ENCODE peak calls at places on chromosomes 16 and 17, in six cellular contexts. F is activated T-cell treated with anti-CD3 and anti-CD28 coated beads for 1 hour; T is endodermal cell; M is neural progenitor cell; K is stimulated activated CD8-positive, alpha-beta memory T cell treated with anti-CD3 and anti-CD28 coated beads, Interleukin-15, amount 100 ng/mL, for 48 hours; E is RCC 7860. C is an unnamed sample.

GRCh38 chr16:26186221-26186620 is 494.5 kb downstream of the HS3ST4 start:
- DNase-seq in T (no peak), E (no peak), K (no peak), F (no peak), M (no peak), C (no peak)

GRCh38 chr17:67289174-67289876 is 44.3 kb upstream of the HELZ start:
- DNase-seq in M (no peak), F (no peak), T (peak; percentile 74), K (no peak), E (no peak), C (peak; percentile 41)

GRCh38 chr16:67311607-67312449 is 14.7 kb downstream of the KCTD19 start:
- DNase-seq in E (peak; percentile 99), F (no peak), T (no peak), M (no peak), K (peak; percentile 80), C (no peak)

GRCh38 chr16:255183-255582 is 20.6 kb downstream of the RGS11 start:
- DNase-seq in M (no peak), F (no peak), K (no peak), E (no peak), T (no peak), C (no peak)

GRCh38 chr16:35196313-35196712 is 1736.9 kb downstream of the TP53TG3F start:
- DNase-seq in F (no peak), K (no peak), M (no peak), E (no peak), T (no peak), C (no peak)

GRCh38 chr16:82368041-82368440 is 198.0 kb upstream of the MPHOSPH6 start:
- DNase-seq in K (no peak), T (peak; percentile 76), F (no peak), E (no peak), M (peak; percentile 52), C (peak; percentile 55)

GRCh38 chr17:79191270-79191934 is 116.8 kb downstream of the ENGASE start:
- DNase-seq in M (peak; percentile 78), K (no peak), E (no peak), T (peak; percentile 71), F (no peak), C (no peak)

GRCh38 chr16:84314373-84314772 is 19.7 kb downstream of the WFDC1 start:
- DNase-seq in F (no peak), T (peak; percentile 38), M (no peak), K (no peak), E (no peak), C (no peak)

GRCh38 chr17:82200743-82201497 is 11.7 kb downstream of the CCDC57 start:
- DNase-seq in F (peak; percentile 38), E (no peak), M (no peak), K (peak; percentile 68), T (no peak), C (no peak)

GRCh38 chr16:627458-628239 is 3.1 kb upstream of the WFIKKN1 start:
- DNase-seq in K (no peak), M (no peak), T (no peak), F (no peak), E (peak; percentile 89), C (peak; percentile 33)

GRCh38 chr16:8346291-8346690 is 244.0 kb downstream of the TMEM114 start:
- DNase-seq in E (no peak), F (no peak), M (peak; percentile 77), T (peak; percentile 73), K (no peak), C (no peak)

GRCh38 chr17:16463341-16464000 is 28.5 kb downstream of the LRRC75A start:
- DNase-seq in E (no peak), M (no peak), F (no peak), T (peak; percentile 76), K (no peak), C (peak; percentile 66)

GRCh38 chr16:85306071-85306792 is 194.0 kb upstream of the CIBAR2 start:
- DNase-seq in F (peak; percentile 66), T (peak; percentile 76), K (peak; percentile 69), M (peak; percentile 54), E (peak; percentile 51), C (peak; percentile 60)

GRCh38 chr17:76000016-76000754 is 470 bp upstream of the CDK3 start:
- DNase-seq in M (peak; percentile 75), K (peak; percentile 40), F (peak; percentile 63), T (peak; percentile 98), E (peak; percentile 20), C (peak; percentile 93)

GRCh38 chr17:42284566-42284965 is 3.7 kb upstream of the STAT5A start:
- DNase-seq in K (no peak), E (no peak), M (no peak), T (peak; percentile 40), F (no peak), C (peak; percentile 25)

GRCh38 chr17:33962857-33963655 is 292.0 kb upstream of the CCL2 start:
- DNase-seq in F (no peak), T (no peak), M (no peak), E (no peak), K (no peak), C (no peak)

GRCh38 chr16:31333686-31334649 is 21.0 kb upstream of the ITGAX start:
- DNase-seq in F (no peak), E (no peak), M (peak; percentile 43), T (peak; percentile 86), K (no peak), C (peak; percentile 61)

GRCh38 chr17:73304971-73305786 is 6.6 kb downstream of the CDC42EP4 start:
- DNase-seq in F (no peak), E (peak; percentile 91), M (peak; percentile 35), K (no peak), T (peak; percentile 93), C (peak; percentile 85)

GRCh38 chr16:69386596-69386995 is 789 bp upstream of the TERF2 start:
- DNase-seq in K (no peak), E (no peak), F (no peak), M (no peak), T (peak; percentile 20), C (no peak)

GRCh38 chr16:27205436-27206065 is 2.2 kb downstream of the KDM8 start:
- DNase-seq in E (no peak), T (peak; percentile 22), K (no peak), F (no peak), M (no peak), C (no peak)

GRCh38 chr17:41631890-41632269 is 7.5 kb upstream of the KRT17 start:
- DNase-seq in E (no peak), F (no peak), K (no peak), M (no peak), T (no peak), C (no peak)

GRCh38 chr17:7834554-7834890 is 505 bp downstream of the KDM6B start:
- DNase-seq in F (peak; percentile 44), E (no peak), K (no peak), M (no peak), T (no peak), C (peak; percentile 73)

GRCh38 chr16:89827383-89828198 is 684 bp upstream of the SPIRE2 start:
- DNase-seq in F (no peak), K (no peak), T (peak; percentile 81), E (peak; percentile 50), M (peak; percentile 74), C (peak; percentile 58)

GRCh38 chr16:53558665-53559064 is 55.7 kb upstream of the AKTIP start:
- DNase-seq in F (no peak), T (no peak), K (no peak), M (no peak), E (no peak), C (no peak)

GRCh38 chr16:68149596-68149995 is 64.4 kb downstream of the NFATC3 start:
- DNase-seq in T (no peak), M (no peak), K (no peak), F (no peak), E (no peak), C (no peak)

GRCh38 chr16:49866533-49867155 is 10.7 kb upstream of the ZNF423 start:
- DNase-seq in K (no peak), T (peak; percentile 77), F (no peak), M (peak; percentile 92), E (no peak), C (peak; percentile 68)

GRCh38 chr17:76714822-76715461 is 4.2 kb upstream of the MXRA7 start:
- DNase-seq in E (no peak), K (peak; percentile 58), M (peak; percentile 72), F (peak; percentile 85), T (peak; percentile 93), C (peak; percentile 61)

GRCh38 chr17:10087333-10087732 is 111.1 kb downstream of the GAS7 start:
- DNase-seq in K (no peak), F (no peak), M (no peak), E (no peak), T (peak; percentile 46), C (no peak)

GRCh38 chr17:42409467-42410351 is 13.3 kb downstream of the CAVIN1 start:
- DNase-seq in E (peak; percentile 46), T (peak; percentile 38), F (no peak), M (no peak), K (no peak), C (no peak)

GRCh38 chr16:1430214-1430758 is 592 bp upstream of the PERCC1 start:
- DNase-seq in M (no peak), T (no peak), F (no peak), E (no peak), K (no peak), C (no peak)

GRCh38 chr17:1627987-1628855 is at the start of gene SLC43A2:
- DNase-seq in E (peak; percentile 36), T (peak; percentile 98), F (peak; percentile 59), K (peak; percentile 74), M (peak; percentile 96), C (peak; percentile 94)

GRCh38 chr17:37551788-37552187 is 57.4 kb downstream of the SYNRG start:
- DNase-seq in K (no peak), T (no peak), F (no peak), E (no peak), M (no peak), C (no peak)

GRCh38 chr16:68335175-68335574 is 24.4 kb downstream of the PRMT7 start:
- DNase-seq in E (no peak), F (no peak), M (no peak), K (no peak), T (no peak), C (no peak)

GRCh38 chr16:81601601-81602251 is 157.1 kb downstream of the CMIP start:
- DNase-seq in M (no peak), F (no peak), T (no peak), E (no peak), K (no peak), C (no peak)

GRCh38 chr16:83706394-83706793 is 101.4 kb upstream of the HSBP1 start:
- DNase-seq in M (no peak), K (no peak), T (no peak), E (peak; percentile 93), F (no peak), C (no peak)

GRCh38 chr16:3487521-3488410 is 7.5 kb downstream of the C16orf90 start:
- DNase-seq in T (peak; percentile 55), E (no peak), M (no peak), F (no peak), K (no peak), C (no peak)